ENCODE peak calls at places on chromosomes 5 and 9, in ten cellular contexts. A is heart left ventricle, I is HCT116, D is suprapubic skin, P is body of pancreas, K is IMR-90, X is sigmoid colon, B is A549, R is transverse colon, J is ovary. H is an unnamed sample.

GRCh38 chr5:33781286-33781685 is 110.5 kb downstream of the ADAMTS12 start:
- DNase-seq in P (no peak), I (no peak), X (peak; percentile 64), R (no peak), A (no peak), J (no peak), D (no peak), B (peak; percentile 10), K (peak; percentile 89), H (no peak)

GRCh38 chr9:20941177-20941690 is 90.2 kb downstream of the HACD4 start:
- DNase-seq in X (peak; percentile 76), D (no peak), J (peak; percentile 50), A (no peak), K (peak; percentile 71), B (peak; percentile 71), I (peak; percentile 62), P (peak; percentile 58), R (peak; percentile 50), H (peak; percentile 65)

GRCh38 chr9:995776-996175 is 19.3 kb downstream of the DMRT3 start:
- DNase-seq in B (peak; percentile 18), R (no peak), X (no peak), P (no peak), I (no peak), A (no peak), J (no peak), D (no peak), K (peak; percentile 49), H (no peak)

GRCh38 chr5:40409600-40409999 is 270.1 kb upstream of the PTGER4 start:
- DNase-seq in J (no peak), P (no peak), I (no peak), X (no peak), A (no peak), B (no peak), K (no peak), D (no peak), R (no peak), H (no peak)

GRCh38 chr9:98707158-98708102 is 1.3 kb downstream of the GABBR2 start:
- DNase-seq in X (no peak), P (peak; percentile 30), J (no peak), B (peak; percentile 78), K (peak; percentile 85), R (no peak), A (peak; percentile 72), I (peak; percentile 3), D (no peak), H (peak; percentile 29)

GRCh38 chr5:154355141-154355611 is 90.6 kb upstream of the SAP30L start:
- DNase-seq in D (no peak), X (peak; percentile 43), K (no peak), B (no peak), J (peak; percentile 54), I (no peak), P (no peak), A (peak; percentile 63), R (no peak), H (no peak)

GRCh38 chr9:114299286-114300152 is 23.4 kb upstream of the ORM1 start:
- DNase-seq in X (peak; percentile 40), D (peak; percentile 33), K (no peak), J (peak; percentile 8), I (no peak), R (peak; percentile 2), P (peak; percentile 8), B (no peak), A (no peak), H (peak; percentile 19)

GRCh38 chr9:31394040-31394473 is 990.4 kb upstream of the ACO1 start:
- DNase-seq in D (no peak), R (no peak), X (no peak), B (no peak), K (no peak), A (no peak), P (no peak), J (no peak), I (no peak), H (no peak)

GRCh38 chr5:44891116-44891515 is 82.4 kb downstream of the MRPS30 start:
- DNase-seq in R (no peak), A (no peak), P (no peak), J (no peak), D (no peak), X (no peak), K (no peak), I (no peak), B (no peak), H (no peak)

GRCh38 chr5:64074533-64074932 is 91.1 kb upstream of the RNF180 start:
- DNase-seq in A (no peak), D (no peak), K (peak; percentile 3), R (no peak), J (no peak), X (no peak), B (peak; percentile 49), P (no peak), I (no peak), H (no peak)

GRCh38 chr9:130607640-130608420 is 28.5 kb downstream of the FUBP3 start:
- DNase-seq in R (no peak), A (no peak), I (no peak), X (no peak), J (no peak), P (no peak), D (no peak), K (peak; percentile 67), B (no peak), H (no peak)

GRCh38 chr5:68343421-68343826 is 127.9 kb downstream of the PIK3R1 start:
- DNase-seq in R (no peak), P (peak; percentile 39), A (no peak), J (peak; percentile 53), B (peak; percentile 38), D (peak; percentile 71), X (peak; percentile 76), I (no peak), K (peak; percentile 81), H (peak; percentile 46)

GRCh38 chr9:73643379-73644013 is 491.8 kb downstream of the ANXA1 start:
- DNase-seq in X (no peak), P (no peak), I (no peak), A (no peak), B (peak; percentile 77), D (no peak), R (no peak), J (no peak), K (no peak), H (no peak)

GRCh38 chr5:139104577-139105271 is 93.4 kb downstream of the SIL1 start:
- DNase-seq in I (no peak), P (peak; percentile 22), K (peak; percentile 90), R (peak; percentile 35), J (peak; percentile 87), B (no peak), X (peak; percentile 90), D (peak; percentile 72), A (no peak), H (no peak)

GRCh38 chr9:121357011-121357410 is 13.0 kb downstream of the STOM start:
- DNase-seq in B (no peak), D (no peak), X (no peak), J (no peak), R (no peak), K (no peak), I (no peak), A (no peak), P (no peak), H (no peak)
- TF ChIP-seq POLR2A in B (no peak), D (no peak), X (no peak), J (no peak), R (no peak), K (no peak), I (no peak), A (no peak), P (no peak), H (no peak)

GRCh38 chr9:105148328-105149006 is 96.0 kb upstream of the SLC44A1 start:
- DNase-seq in A (no peak), B (peak; percentile 29), R (no peak), X (no peak), P (no peak), D (no peak), J (no peak), I (no peak), K (no peak), H (no peak)

GRCh38 chr9:105144076-105144475 is 100.4 kb upstream of the SLC44A1 start:
- DNase-seq in P (no peak), I (no peak), J (no peak), X (no peak), B (no peak), A (no peak), D (no peak), K (no peak), R (no peak), H (no peak)

GRCh38 chr9:105147095-105147871 is 97.2 kb upstream of the SLC44A1 start:
- DNase-seq in B (no peak), I (no peak), A (no peak), D (no peak), J (no peak), K (no peak), P (no peak), X (no peak), R (peak; percentile 25), H (no peak)

GRCh38 chr9:105144841-105145240 is 99.6 kb upstream of the SLC44A1 start:
- DNase-seq in K (no peak), P (no peak), J (no peak), I (no peak), X (no peak), D (no peak), A (no peak), B (no peak), R (no peak), H (no peak)

DNA sequence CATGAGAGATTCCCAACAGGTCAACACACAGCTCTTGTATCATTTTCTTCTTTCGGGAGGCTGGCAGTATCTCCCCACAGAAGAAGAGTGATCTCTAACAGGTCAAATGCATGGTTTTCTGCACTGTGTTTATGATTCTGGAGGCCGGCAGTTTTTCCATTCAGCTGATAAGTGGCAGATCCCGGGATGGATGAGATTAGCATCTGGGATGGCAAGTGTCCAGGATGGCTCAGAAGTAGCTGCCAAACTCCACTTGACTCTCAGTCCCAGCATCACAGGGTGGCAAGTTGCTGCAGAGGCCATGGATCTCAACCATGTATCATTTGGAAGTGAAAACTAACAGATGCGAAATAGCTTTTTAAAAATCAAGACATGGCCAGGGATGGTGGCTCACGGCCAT is 97.8 kb upstream of the SLC44A1 start:
- DNase-seq in B (no peak), D (no peak), J (no peak), A (no peak), P (no peak), X (peak; percentile 67), I (no peak), R (no peak), K (no peak), H (no peak)
- H3K4me1 ChIP-seq in B (peaks cover 13% of the 10 kb centered on the region), D (peaks cover 3% of the 10 kb centered on the region), J (no peaks in the 10 kb centered on the region), A (no peaks in the 10 kb centered on the region), P (no peaks in the 10 kb centered on the region), X (peaks cover 27% of the 10 kb centered on the region), I (no peaks in the 10 kb centered on the region), R (peaks cover 8% of the 10 kb centered on the region), K (peaks cover 9% of the 10 kb centered on the region), H (peaks cover 13% of the 10 kb centered on the region)

GRCh38 chr5:65624025-65624569 is at the start of gene TRIM23:
- DNase-seq in B (peak; percentile 93), X (peak; percentile 96), P (peak; percentile 90), D (peak; percentile 94), I (peak; percentile 83), K (peak; percentile 91), J (peak; percentile 90), R (peak; percentile 93), A (peak; percentile 94), H (peak; percentile 91)
- TF ChIP-seq POLR2A in B (peak; percentile 66), X (no peak), P (peak; percentile 59), D (peak; percentile 35), I (peak; percentile 37), K (peak; percentile 2), J (peak; percentile 38), R (peak; percentile 38), A (no peak), H (no peak)

DNA sequence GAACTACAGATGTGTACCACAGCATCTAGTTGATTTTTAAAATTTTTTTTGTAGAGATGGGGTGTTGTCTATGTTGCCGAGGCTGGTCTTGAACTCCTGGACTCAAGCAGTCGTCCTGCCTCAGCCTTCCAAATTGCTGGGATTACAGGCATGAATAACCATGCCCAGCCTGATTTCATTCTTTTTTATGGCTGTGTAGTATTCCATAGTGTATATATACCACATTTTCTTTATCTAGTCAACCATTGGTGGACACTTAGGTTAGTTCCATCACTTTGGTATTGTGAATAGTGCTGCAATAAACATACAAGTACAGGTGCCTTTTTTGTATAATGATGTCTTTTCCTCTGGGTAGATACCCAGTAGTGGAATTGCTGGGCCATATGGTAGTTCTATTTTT is 3.8 kb downstream of the RCL1 start:
- DNase-seq in X (no peak), P (no peak), A (no peak), B (no peak), D (no peak), R (no peak), I (no peak), J (no peak), K (no peak), H (no peak)
- H3K4me1 ChIP-seq in X (peaks cover 38% of the 10 kb centered on the region), P (peaks cover 43% of the 10 kb centered on the region), A (peaks cover 33% of the 10 kb centered on the region), B (peaks cover 5% of the 10 kb centered on the region), D (peaks cover 45% of the 10 kb centered on the region), R (peaks cover 21% of the 10 kb centered on the region), I (peaks cover 7% of the 10 kb centered on the region), J (peaks cover 12% of the 10 kb centered on the region), K (peaks cover 3% of the 10 kb centered on the region), H (peaks cover 27% of the 10 kb centered on the region)